ENCODE peak calls at places on chromosomes 2 and 18, in four cellular contexts. One of them, this sample, is unnamed.
A peak's percentile ranks its signal among the peaks of the same experiment; 100 is the strongest.

GRCh38 chr18:7872569-7872968 is 305.5 kb downstream of the PTPRM start:
- DNase-seq in PC-3: peak; percentile 79
- DNase-seq in uterus: no peak
- DNase-seq in body of pancreas: no peak
- DNase-seq in this sample: no peak

GRCh38 chr2:67836861-67837260 is 225.9 kb downstream of the C1D start:
- DNase-seq in PC-3: no peak
- DNase-seq in uterus: no peak
- DNase-seq in body of pancreas: peak; percentile 88
- DNase-seq in this sample: no peak

GRCh38 chr2:207902822-207903221 is 122.5 kb downstream of the PLEKHM3 start:
- DNase-seq in PC-3: no peak
- DNase-seq in uterus: no peak
- DNase-seq in body of pancreas: no peak
- DNase-seq in this sample: no peak

GRCh38 chr18:80210312-80211083 is 36.8 kb downstream of the PARD6G start:
- DNase-seq in PC-3: peak; percentile 44
- DNase-seq in uterus: no peak
- DNase-seq in body of pancreas: no peak
- DNase-seq in this sample: no peak

GRCh38 chr2:91748869-91749268 is 3057.4 kb downstream of the RPIA start:
- DNase-seq in PC-3: no peak
- DNase-seq in uterus: no peak
- DNase-seq in body of pancreas: no peak
- DNase-seq in this sample: no peak

GRCh38 chr2:165891345-165891744 is 62.2 kb downstream of the TTC21B start:
- DNase-seq in PC-3: no peak
- DNase-seq in uterus: no peak
- DNase-seq in body of pancreas: no peak
- DNase-seq in this sample: no peak

GRCh38 chr2:85886585-85886984 is 2.2 kb downstream of the ST3GAL5 start:
- DNase-seq in PC-3: peak; percentile 56
- DNase-seq in uterus: peak; percentile 84
- DNase-seq in body of pancreas: peak; percentile 59
- DNase-seq in this sample: no peak

GRCh38 chr2:45812039-45812500 is 160.6 kb downstream of the PRKCE start:
- DNase-seq in PC-3: peak; percentile 75
- DNase-seq in uterus: no peak
- DNase-seq in body of pancreas: no peak
- DNase-seq in this sample: no peak

GRCh38 chr2:230715201-230715600 is 2.6 kb downstream of the CAB39 start:
- DNase-seq in PC-3: no peak
- DNase-seq in uterus: no peak
- DNase-seq in body of pancreas: no peak
- DNase-seq in this sample: no peak

GRCh38 chr2:229268626-229269025 is 2.5 kb downstream of the PID1 start:
- DNase-seq in PC-3: peak; percentile 58
- DNase-seq in uterus: no peak
- DNase-seq in body of pancreas: no peak
- DNase-seq in this sample: no peak

GRCh38 chr2:172099472-172100079 is 3.1 kb downstream of the DLX2 start:
- DNase-seq in PC-3: no peak
- DNase-seq in uterus: no peak
- DNase-seq in body of pancreas: no peak
- DNase-seq in this sample: no peak

GRCh38 chr2:226694910-226695309 is 104.7 kb downstream of the IRS1 start:
- DNase-seq in PC-3: no peak
- DNase-seq in uterus: no peak
- DNase-seq in body of pancreas: no peak
- DNase-seq in this sample: no peak

GRCh38 chr2:207531024-207531411 is 1.3 kb downstream of the CREB1 start:
- DNase-seq in PC-3: no peak
- DNase-seq in uterus: no peak
- DNase-seq in body of pancreas: no peak
- DNase-seq in this sample: no peak

GRCh38 chr18:58541789-58542425 is 87.0 kb downstream of the ALPK2 start:
- DNase-seq in PC-3: peak; percentile 94
- DNase-seq in uterus: no peak
- DNase-seq in body of pancreas: peak; percentile 38
- DNase-seq in this sample: no peak

GRCh38 chr2:36650031-36650430 is 46.5 kb upstream of the VIT start:
- DNase-seq in PC-3: peak; percentile 83
- DNase-seq in uterus: no peak
- DNase-seq in body of pancreas: no peak
- DNase-seq in this sample: no peak

GRCh38 chr18:13107074-13107473 is 111.5 kb upstream of the LDLRAD4 start:
- DNase-seq in PC-3: no peak
- DNase-seq in uterus: no peak
- DNase-seq in body of pancreas: no peak
- DNase-seq in this sample: no peak

GRCh38 chr2:45606801-45607200 is 4.3 kb downstream of the SRBD1 start:
- DNase-seq in PC-3: no peak
- DNase-seq in uterus: no peak
- DNase-seq in body of pancreas: no peak
- DNase-seq in this sample: no peak

GRCh38 chr2:196136151-196136550 is 35.2 kb downstream of the STK17B start:
- DNase-seq in PC-3: no peak
- DNase-seq in uterus: no peak
- DNase-seq in body of pancreas: no peak
- DNase-seq in this sample: no peak

GRCh38 chr2:100262043-100262442 is 60.3 kb downstream of the LONRF2 start:
- DNase-seq in PC-3: no peak
- DNase-seq in uterus: no peak
- DNase-seq in body of pancreas: peak; percentile 36
- DNase-seq in this sample: no peak

GRCh38 chr2:30425326-30425725 is 21.7 kb upstream of the LCLAT1 start:
- DNase-seq in PC-3: no peak
- DNase-seq in uterus: no peak
- DNase-seq in body of pancreas: no peak
- DNase-seq in this sample: no peak

GRCh38 chr2:64866797-64867196 is 122.4 kb upstream of the SLC1A4 start:
- DNase-seq in PC-3: peak; percentile 69
- DNase-seq in uterus: peak; percentile 49
- DNase-seq in body of pancreas: no peak
- DNase-seq in this sample: no peak

GRCh38 chr18:41732371-41732770 is 222.7 kb upstream of the PIK3C3 start:
- DNase-seq in PC-3: no peak
- DNase-seq in uterus: no peak
- DNase-seq in body of pancreas: no peak
- DNase-seq in this sample: no peak

GRCh38 chr2:96140941-96141623 is 2.8 kb upstream of the ASTL start:
- DNase-seq in PC-3: no peak
- DNase-seq in uterus: no peak
- DNase-seq in body of pancreas: no peak
- DNase-seq in this sample: no peak

GRCh38 chr2:101735166-101735533 is 37.6 kb downstream of the MAP4K4 start:
- DNase-seq in PC-3: no peak
- DNase-seq in uterus: no peak
- DNase-seq in body of pancreas: no peak
- DNase-seq in this sample: no peak

GRCh38 chr2:98476192-98476868 is 31.7 kb downstream of the INPP4A start:
- DNase-seq in PC-3: peak; percentile 63
- DNase-seq in uterus: no peak
- DNase-seq in body of pancreas: peak; percentile 40
- DNase-seq in this sample: peak; percentile 61
- H3K4me3 ChIP-seq in PC-3: no peak overlapping the region
- H3K4me3 ChIP-seq in uterus: no peak overlapping the region
- H3K4me3 ChIP-seq in body of pancreas: no peak overlapping the region
- H3K4me3 ChIP-seq in this sample: no peak overlapping the region

GRCh38 chr2:238433300-238433915 is 6.7 kb downstream of the ASB1 start:
- DNase-seq in PC-3: no peak
- DNase-seq in uterus: no peak
- DNase-seq in body of pancreas: no peak
- DNase-seq in this sample: no peak
- H3K4me3 ChIP-seq in PC-3: no peak overlapping the region
- H3K4me3 ChIP-seq in uterus: no peak overlapping the region
- H3K4me3 ChIP-seq in body of pancreas: no peak overlapping the region
- H3K4me3 ChIP-seq in this sample: no peak overlapping the region

DNA sequence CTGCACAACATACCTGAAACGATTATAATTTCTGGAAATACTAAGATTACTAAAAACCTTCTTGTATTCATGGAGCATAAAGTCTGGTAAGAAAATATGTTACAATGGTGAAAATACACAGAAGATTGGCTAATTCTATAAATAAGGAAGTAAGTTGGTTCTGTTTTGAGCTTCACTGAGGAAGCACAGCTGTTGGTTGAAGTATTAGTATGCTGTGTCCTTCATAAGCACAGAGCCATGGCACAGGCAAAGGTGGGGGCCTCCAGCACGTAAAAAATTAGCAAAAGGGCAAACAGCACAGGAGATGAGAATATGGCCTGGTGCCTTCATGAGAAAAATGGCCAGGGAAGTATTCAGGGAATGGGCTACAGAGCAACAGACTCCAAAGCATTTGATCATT is 40.3 kb upstream of the ANKRD62 start:
- DNase-seq in PC-3: no peak
- DNase-seq in uterus: no peak
- DNase-seq in body of pancreas: no peak
- DNase-seq in this sample: no peak
- H3K4me3 ChIP-seq in PC-3: no peak overlapping the region
- H3K4me3 ChIP-seq in uterus: no peak overlapping the region
- H3K4me3 ChIP-seq in body of pancreas: no peak overlapping the region
- H3K4me3 ChIP-seq in this sample: no peak overlapping the region

DNA sequence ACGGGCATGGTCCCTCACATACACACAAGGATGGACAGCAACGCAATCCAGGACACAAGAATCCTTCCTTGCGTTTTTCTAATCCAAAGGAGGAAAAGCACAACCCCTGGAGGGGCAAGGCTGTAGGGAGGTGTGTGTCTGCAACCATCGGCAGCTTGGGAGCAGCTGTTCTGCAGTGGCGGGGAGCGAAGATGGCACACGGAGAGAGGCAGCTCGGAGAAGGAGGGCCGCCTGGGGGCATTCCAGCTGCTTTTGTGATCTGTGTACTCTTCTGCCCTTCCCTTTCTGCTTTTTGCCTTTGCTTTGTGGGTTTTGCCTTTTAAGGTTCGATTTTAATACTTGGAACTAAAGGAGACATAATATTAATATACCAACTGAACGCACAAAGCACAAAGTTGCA is 137.0 kb upstream of the DNMT3A start:
- DNase-seq in PC-3: no peak
- DNase-seq in uterus: no peak
- DNase-seq in body of pancreas: no peak
- DNase-seq in this sample: no peak
- H3K4me3 ChIP-seq in PC-3: no peak overlapping the region
- H3K4me3 ChIP-seq in uterus: no peak overlapping the region
- H3K4me3 ChIP-seq in body of pancreas: no peak overlapping the region
- H3K4me3 ChIP-seq in this sample: no peak overlapping the region

GRCh38 chr2:54706622-54707021 is 16.8 kb upstream of the EML6 start:
- DNase-seq in PC-3: no peak
- DNase-seq in uterus: no peak
- DNase-seq in body of pancreas: no peak
- DNase-seq in this sample: no peak

GRCh38 chr2:54709341-54709809 is 14.1 kb upstream of the EML6 start:
- DNase-seq in PC-3: no peak
- DNase-seq in uterus: no peak
- DNase-seq in body of pancreas: peak; percentile 77
- DNase-seq in this sample: no peak

GRCh38 chr2:54710216-54710615 is 13.2 kb upstream of the EML6 start:
- DNase-seq in PC-3: no peak
- DNase-seq in uterus: no peak
- DNase-seq in body of pancreas: no peak
- DNase-seq in this sample: no peak

GRCh38 chr2:54712516-54712915 is 10.9 kb upstream of the EML6 start:
- DNase-seq in PC-3: no peak
- DNase-seq in uterus: no peak
- DNase-seq in body of pancreas: no peak
- DNase-seq in this sample: no peak

DNA sequence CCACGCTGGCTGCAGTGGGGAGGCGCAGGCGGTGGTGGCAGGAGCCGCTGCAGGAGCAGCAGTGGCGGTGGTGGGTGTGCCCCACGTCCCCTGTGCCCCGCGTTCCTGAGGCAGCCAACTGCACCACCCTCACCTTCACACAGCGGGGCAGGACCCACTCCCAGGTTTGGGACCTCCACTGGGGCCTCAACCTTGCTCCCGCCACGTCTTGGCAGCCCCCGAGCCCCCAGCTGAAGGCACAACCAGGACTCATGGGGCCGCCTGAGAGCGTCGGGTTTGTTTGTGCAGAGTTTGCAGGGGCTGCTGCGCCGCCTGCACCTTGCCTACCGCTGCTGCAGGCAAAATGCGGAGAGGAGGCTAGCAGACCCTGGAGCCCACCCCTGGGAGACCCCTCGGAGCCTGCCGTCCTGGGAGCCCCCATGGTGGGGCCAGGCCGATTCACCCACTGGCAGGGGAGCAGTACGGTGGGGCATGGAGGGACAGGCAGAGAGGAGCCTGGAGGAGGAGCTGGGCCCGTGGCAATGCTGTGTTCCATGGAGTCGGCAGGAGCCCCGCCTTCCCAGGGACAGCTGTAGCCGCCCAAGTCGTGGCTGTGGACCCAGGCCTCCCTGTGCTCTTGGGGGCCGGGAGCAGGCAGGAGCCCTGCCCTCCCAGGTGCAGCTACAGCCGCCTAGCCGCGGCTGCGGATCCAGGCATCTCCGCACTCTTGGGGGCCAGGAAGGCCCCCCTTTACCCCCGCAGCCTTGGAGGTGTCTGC is 14.7 kb upstream of the EML6 start:
- DNase-seq in PC-3: no peak
- DNase-seq in uterus: no peak
- DNase-seq in body of pancreas: peak; percentile 70
- DNase-seq in this sample: no peak
- H3K4me3 ChIP-seq in PC-3: no peak overlapping the region
- H3K4me3 ChIP-seq in uterus: peak overlapping the region; percentile 4
- H3K4me3 ChIP-seq in body of pancreas: peak overlapping the region; percentile 21
- H3K4me3 ChIP-seq in this sample: no peak overlapping the region

GRCh38 chr2:25494626-25495025 is 152.9 kb upstream of the DNMT3A start:
- DNase-seq in PC-3: no peak
- DNase-seq in uterus: no peak
- DNase-seq in body of pancreas: no peak
- DNase-seq in this sample: no peak
- H3K4me3 ChIP-seq in PC-3: no peak overlapping the region
- H3K4me3 ChIP-seq in uterus: no peak overlapping the region
- H3K4me3 ChIP-seq in body of pancreas: no peak overlapping the region
- H3K4me3 ChIP-seq in this sample: no peak overlapping the region

GRCh38 chr2:70902579-70902978 is 33.1 kb upstream of the ATP6V1B1 start:
- DNase-seq in PC-3: no peak
- DNase-seq in uterus: no peak
- DNase-seq in body of pancreas: no peak
- DNase-seq in this sample: no peak
- H3K4me3 ChIP-seq in PC-3: no peak overlapping the region
- H3K4me3 ChIP-seq in uterus: no peak overlapping the region
- H3K4me3 ChIP-seq in body of pancreas: no peak overlapping the region
- H3K4me3 ChIP-seq in this sample: peak overlapping the region; percentile 78

GRCh38 chr18:23239350-23239692 is 104.0 kb downstream of the CABLES1 start:
- DNase-seq in PC-3: no peak
- DNase-seq in uterus: no peak
- DNase-seq in body of pancreas: no peak
- DNase-seq in this sample: no peak

GRCh38 chr18:23237524-23238151 is 102.4 kb downstream of the CABLES1 start:
- DNase-seq in PC-3: no peak
- DNase-seq in uterus: peak; percentile 77
- DNase-seq in body of pancreas: peak; percentile 31
- DNase-seq in this sample: no peak

GRCh38 chr18:23238651-23239349 is 103.5 kb downstream of the CABLES1 start:
- DNase-seq in PC-3: no peak
- DNase-seq in uterus: no peak
- DNase-seq in body of pancreas: no peak
- DNase-seq in this sample: no peak

GRCh38 chr18:23236876-23237468 is 101.7 kb downstream of the CABLES1 start:
- DNase-seq in PC-3: no peak
- DNase-seq in uterus: no peak
- DNase-seq in body of pancreas: no peak
- DNase-seq in this sample: no peak

GRCh38 chr18:23238152-23238531 is 102.9 kb downstream of the CABLES1 start:
- DNase-seq in PC-3: no peak
- DNase-seq in uterus: peak; percentile 71
- DNase-seq in body of pancreas: no peak
- DNase-seq in this sample: no peak
- H3K4me3 ChIP-seq in PC-3: no peak overlapping the region
- H3K4me3 ChIP-seq in uterus: peak overlapping the region; percentile 0
- H3K4me3 ChIP-seq in body of pancreas: no peak overlapping the region
- H3K4me3 ChIP-seq in this sample: no peak overlapping the region